ENCODE peak calls at places on chromosomes 4 and X, in five cellular contexts. One of them, this sample, is unnamed.

GRCh38 chr4:2768921-2769336 is 12.8 kb upstream of the TNIP2 start:
- DNase-seq in H9: no peak
- DNase-seq in trophoblast cell: no peak
- DNase-seq in mesenchymal stem cell: peak
- DNase-seq in H1: no peak
- DNase-seq in this sample: no peak

GRCh38 chr4:36251983-36252382 is 7.7 kb upstream of the ARAP2 start:
- DNase-seq in H9: no peak
- DNase-seq in trophoblast cell: no peak
- DNase-seq in mesenchymal stem cell: no peak
- DNase-seq in H1: no peak
- DNase-seq in this sample: no peak

GRCh38 chr4:127134490-127134889 is 498.3 kb upstream of the INTU start:
- DNase-seq in H9: no peak
- DNase-seq in trophoblast cell: no peak
- DNase-seq in mesenchymal stem cell: no peak
- DNase-seq in H1: no peak
- DNase-seq in this sample: no peak

GRCh38 chr4:1494416-1495315 is 88.4 kb upstream of the NKX1-1 start:
- DNase-seq in H9: no peak
- DNase-seq in trophoblast cell: no peak
- DNase-seq in mesenchymal stem cell: no peak
- DNase-seq in H1: no peak
- DNase-seq in this sample: no peak

GRCh38 chr4:35493977-35494376 is 750.3 kb downstream of the ARAP2 start:
- DNase-seq in H9: no peak
- DNase-seq in trophoblast cell: no peak
- DNase-seq in mesenchymal stem cell: no peak
- DNase-seq in H1: no peak
- DNase-seq in this sample: no peak

GRCh38 chr4:16120720-16121119 is 36.9 kb upstream of the PROM1 start:
- DNase-seq in H9: peak
- DNase-seq in trophoblast cell: no peak
- DNase-seq in mesenchymal stem cell: no peak
- DNase-seq in H1: no peak
- DNase-seq in this sample: no peak

GRCh38 chr4:40530961-40531635 is 98.6 kb downstream of the RBM47 start:
- DNase-seq in H9: no peak
- DNase-seq in trophoblast cell: no peak
- DNase-seq in mesenchymal stem cell: no peak
- DNase-seq in H1: no peak
- DNase-seq in this sample: no peak

GRCh38 chrX:88416002-88416401 is 331.0 kb upstream of the CPXCR1 start:
- DNase-seq in H9: no peak
- DNase-seq in trophoblast cell: peak
- DNase-seq in mesenchymal stem cell: no peak
- DNase-seq in H1: no peak
- DNase-seq in this sample: no peak

GRCh38 chr4:38131371-38132139 is 171.4 kb downstream of the PTTG2 start:
- DNase-seq in H9: peak
- DNase-seq in trophoblast cell: peak
- DNase-seq in mesenchymal stem cell: peak
- DNase-seq in H1: peak
- DNase-seq in this sample: peak

GRCh38 chrX:21659320-21659719 is 1.2 kb upstream of the KLHL34 start:
- DNase-seq in H9: no peak
- DNase-seq in trophoblast cell: no peak
- DNase-seq in mesenchymal stem cell: no peak
- DNase-seq in H1: no peak
- DNase-seq in this sample: no peak

GRCh38 chr4:152385551-152385950 is 150.3 kb downstream of the FBXW7 start:
- DNase-seq in H9: no peak
- DNase-seq in trophoblast cell: peak
- DNase-seq in mesenchymal stem cell: peak
- DNase-seq in H1: no peak
- DNase-seq in this sample: no peak

GRCh38 chrX:152987801-152988200 is 6.1 kb downstream of the PNMA5 start:
- DNase-seq in H9: no peak
- DNase-seq in trophoblast cell: no peak
- DNase-seq in mesenchymal stem cell: no peak
- DNase-seq in H1: no peak
- DNase-seq in this sample: no peak

GRCh38 chrX:109818921-109819320 is 85.9 kb upstream of the ACSL4 start:
- DNase-seq in H9: no peak
- DNase-seq in trophoblast cell: no peak
- DNase-seq in mesenchymal stem cell: no peak
- DNase-seq in H1: no peak
- DNase-seq in this sample: no peak
- H2BK12ac ChIP-seq in H9: no peak
- H2BK12ac ChIP-seq in trophoblast cell: no peak
- H2BK12ac ChIP-seq in mesenchymal stem cell: no peak
- H2BK12ac ChIP-seq in H1: no peak
- H2BK12ac ChIP-seq in this sample: no peak

GRCh38 chr4:25031077-25031606 is 396 bp upstream of the LGI2 start:
- DNase-seq in H9: peak
- DNase-seq in trophoblast cell: peak
- DNase-seq in mesenchymal stem cell: peak
- DNase-seq in H1: no peak
- DNase-seq in this sample: peak
- H2BK12ac ChIP-seq in H9: no peak
- H2BK12ac ChIP-seq in trophoblast cell: no peak
- H2BK12ac ChIP-seq in mesenchymal stem cell: no peak
- H2BK12ac ChIP-seq in H1: no peak
- H2BK12ac ChIP-seq in this sample: no peak

GRCh38 chr4:64158648-64159326 is 250.5 kb downstream of the TECRL start:
- DNase-seq in H9: peak
- DNase-seq in trophoblast cell: peak
- DNase-seq in mesenchymal stem cell: peak
- DNase-seq in H1: no peak
- DNase-seq in this sample: peak

GRCh38 chr4:64156253-64156652 is 253.0 kb downstream of the TECRL start:
- DNase-seq in H9: no peak
- DNase-seq in trophoblast cell: no peak
- DNase-seq in mesenchymal stem cell: no peak
- DNase-seq in H1: no peak
- DNase-seq in this sample: no peak

GRCh38 chr4:64157397-64157796 is 251.9 kb downstream of the TECRL start:
- DNase-seq in H9: no peak
- DNase-seq in trophoblast cell: no peak
- DNase-seq in mesenchymal stem cell: no peak
- DNase-seq in H1: no peak
- DNase-seq in this sample: no peak
- H2BK12ac ChIP-seq in H9: no peak
- H2BK12ac ChIP-seq in trophoblast cell: no peak
- H2BK12ac ChIP-seq in mesenchymal stem cell: no peak
- H2BK12ac ChIP-seq in H1: no peak
- H2BK12ac ChIP-seq in this sample: no peak

GRCh38 chr4:112982677-112983076 is 66.8 kb upstream of the ANK2 start:
- DNase-seq in H9: no peak
- DNase-seq in trophoblast cell: peak
- DNase-seq in mesenchymal stem cell: peak
- DNase-seq in H1: no peak
- DNase-seq in this sample: no peak
- H2BK12ac ChIP-seq in H9: no peak
- H2BK12ac ChIP-seq in trophoblast cell: no peak
- H2BK12ac ChIP-seq in mesenchymal stem cell: no peak
- H2BK12ac ChIP-seq in H1: no peak
- H2BK12ac ChIP-seq in this sample: no peak

GRCh38 chr4:149164282-149164681 is 651.4 kb downstream of the IQCM start:
- DNase-seq in H9: peak
- DNase-seq in trophoblast cell: no peak
- DNase-seq in mesenchymal stem cell: peak
- DNase-seq in H1: peak
- DNase-seq in this sample: peak

GRCh38 chr4:149166886-149167285 is 648.8 kb downstream of the IQCM start:
- DNase-seq in H9: no peak
- DNase-seq in trophoblast cell: peak
- DNase-seq in mesenchymal stem cell: no peak
- DNase-seq in H1: no peak
- DNase-seq in this sample: no peak

GRCh38 chr4:149161247-149161646 is 654.4 kb downstream of the IQCM start:
- DNase-seq in H9: no peak
- DNase-seq in trophoblast cell: no peak
- DNase-seq in mesenchymal stem cell: no peak
- DNase-seq in H1: no peak
- DNase-seq in this sample: no peak

GRCh38 chr4:149168645-149169044 is 647.0 kb downstream of the IQCM start:
- DNase-seq in H9: no peak
- DNase-seq in trophoblast cell: no peak
- DNase-seq in mesenchymal stem cell: no peak
- DNase-seq in H1: no peak
- DNase-seq in this sample: no peak

GRCh38 chr4:149166365-149166764 is 649.3 kb downstream of the IQCM start:
- DNase-seq in H9: no peak
- DNase-seq in trophoblast cell: peak
- DNase-seq in mesenchymal stem cell: no peak
- DNase-seq in H1: no peak
- DNase-seq in this sample: no peak
- H2BK12ac ChIP-seq in H9: no peak
- H2BK12ac ChIP-seq in trophoblast cell: no peak
- H2BK12ac ChIP-seq in mesenchymal stem cell: no peak
- H2BK12ac ChIP-seq in H1: no peak
- H2BK12ac ChIP-seq in this sample: no peak

GRCh38 chrX:44020693-44021092 is 47.5 kb upstream of the NDP start:
- DNase-seq in H9: no peak
- DNase-seq in trophoblast cell: no peak
- DNase-seq in mesenchymal stem cell: peak
- DNase-seq in H1: no peak
- DNase-seq in this sample: no peak

GRCh38 chrX:44019911-44020310 is 46.7 kb upstream of the NDP start:
- DNase-seq in H9: no peak
- DNase-seq in trophoblast cell: no peak
- DNase-seq in mesenchymal stem cell: no peak
- DNase-seq in H1: no peak
- DNase-seq in this sample: no peak

GRCh38 chrX:44012484-44013096 is 39.4 kb upstream of the NDP start:
- DNase-seq in H9: no peak
- DNase-seq in trophoblast cell: peak
- DNase-seq in mesenchymal stem cell: peak
- DNase-seq in H1: no peak
- DNase-seq in this sample: no peak

GRCh38 chrX:44016906-44017305 is 43.7 kb upstream of the NDP start:
- DNase-seq in H9: no peak
- DNase-seq in trophoblast cell: no peak
- DNase-seq in mesenchymal stem cell: no peak
- DNase-seq in H1: no peak
- DNase-seq in this sample: no peak

DNA sequence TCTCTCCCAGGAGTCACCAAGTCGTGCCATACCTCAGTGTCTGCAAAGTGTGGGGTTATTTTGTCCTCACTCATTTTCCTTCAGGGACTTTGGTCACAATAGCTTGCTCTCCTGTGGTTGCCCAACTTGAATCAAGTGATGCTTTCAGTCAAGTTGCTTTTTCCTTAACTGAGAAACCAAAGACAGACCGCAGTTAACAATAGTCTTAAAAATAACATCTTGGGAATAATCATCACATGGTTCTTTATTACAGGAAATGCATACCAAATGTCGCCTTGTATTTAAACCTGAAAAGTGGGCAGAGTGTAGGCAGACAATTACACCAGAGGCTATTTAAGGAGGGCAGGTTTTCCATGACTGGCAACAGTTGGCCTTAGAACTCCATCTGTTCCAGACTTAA is 44.5 kb upstream of the NDP start:
- DNase-seq in H9: no peak
- DNase-seq in trophoblast cell: no peak
- DNase-seq in mesenchymal stem cell: no peak
- DNase-seq in H1: no peak
- DNase-seq in this sample: no peak
- H2BK12ac ChIP-seq in H9: no peak
- H2BK12ac ChIP-seq in trophoblast cell: no peak
- H2BK12ac ChIP-seq in mesenchymal stem cell: no peak
- H2BK12ac ChIP-seq in H1: no peak
- H2BK12ac ChIP-seq in this sample: no peak

GRCh38 chrX:97311066-97311778 is 427.5 kb downstream of the RPA4 start:
- DNase-seq in H9: peak
- DNase-seq in trophoblast cell: peak
- DNase-seq in mesenchymal stem cell: no peak
- DNase-seq in H1: no peak
- DNase-seq in this sample: no peak

GRCh38 chrX:97308161-97308560 is 424.5 kb downstream of the RPA4 start:
- DNase-seq in H9: no peak
- DNase-seq in trophoblast cell: peak
- DNase-seq in mesenchymal stem cell: no peak
- DNase-seq in H1: no peak
- DNase-seq in this sample: no peak

GRCh38 chrX:97310373-97310772 is 426.7 kb downstream of the RPA4 start:
- DNase-seq in H9: peak
- DNase-seq in trophoblast cell: peak
- DNase-seq in mesenchymal stem cell: no peak
- DNase-seq in H1: peak
- DNase-seq in this sample: peak

GRCh38 chrX:97309717-97310116 is 426.0 kb downstream of the RPA4 start:
- DNase-seq in H9: no peak
- DNase-seq in trophoblast cell: peak
- DNase-seq in mesenchymal stem cell: no peak
- DNase-seq in H1: no peak
- DNase-seq in this sample: no peak

DNA sequence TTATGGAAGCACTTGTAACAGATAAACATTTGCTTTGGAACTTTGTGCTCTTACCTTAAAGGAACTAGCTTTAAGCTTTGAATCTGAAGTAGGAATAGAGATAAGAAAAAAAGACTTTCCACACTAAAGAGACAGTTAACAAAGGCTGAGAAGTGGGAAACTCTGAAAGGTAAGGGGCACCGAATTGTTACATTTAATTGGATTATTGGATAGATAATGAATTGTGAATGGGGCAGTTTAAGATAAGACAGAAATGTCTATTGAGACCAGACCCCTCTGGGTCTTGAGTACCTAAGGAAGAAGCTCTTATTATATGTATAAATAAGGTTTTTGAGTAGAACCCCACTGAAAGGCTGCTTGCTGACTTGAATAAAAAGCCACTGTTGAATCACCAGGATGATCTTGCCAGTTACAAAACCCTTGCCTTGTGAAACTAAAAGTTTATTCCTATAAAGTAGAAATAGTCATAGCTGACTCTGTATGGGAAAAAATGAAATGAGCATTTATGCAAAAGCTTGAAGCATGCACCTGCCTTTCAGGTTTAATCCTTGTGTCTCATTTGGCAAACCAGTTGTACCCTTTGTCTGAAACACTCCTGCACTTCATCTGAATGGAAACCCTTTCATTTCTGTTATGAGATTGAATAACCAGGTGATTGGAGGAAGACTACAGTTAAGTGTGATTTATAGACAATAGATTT is 423.2 kb downstream of the RPA4 start:
- DNase-seq in H9: no peak
- DNase-seq in trophoblast cell: no peak
- DNase-seq in mesenchymal stem cell: no peak
- DNase-seq in H1: no peak
- DNase-seq in this sample: no peak
- H2BK12ac ChIP-seq in H9: no peak
- H2BK12ac ChIP-seq in trophoblast cell: no peak
- H2BK12ac ChIP-seq in mesenchymal stem cell: no peak
- H2BK12ac ChIP-seq in H1: no peak
- H2BK12ac ChIP-seq in this sample: no peak

DNA sequence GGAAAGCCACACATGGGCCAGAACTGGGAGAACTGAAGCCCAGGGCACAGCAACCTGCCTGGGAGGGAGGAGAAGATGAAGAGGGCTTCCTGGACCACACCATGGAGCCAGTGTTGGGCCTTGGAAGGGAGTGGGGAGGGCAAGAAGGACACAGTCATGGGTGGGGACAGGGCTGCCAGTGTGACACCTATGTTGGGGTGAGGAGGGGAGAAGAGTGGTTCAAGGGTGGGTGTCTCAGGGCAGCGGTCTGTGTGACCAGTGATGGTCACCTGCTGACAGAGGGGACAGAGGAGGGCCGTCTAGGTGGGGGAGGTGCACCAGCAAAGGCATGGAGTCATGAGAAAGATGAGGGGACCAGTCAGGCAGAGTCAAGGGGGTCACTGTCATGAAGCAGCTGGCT is 13.8 kb downstream of the MAGED2 start:
- DNase-seq in H9: no peak
- DNase-seq in trophoblast cell: no peak
- DNase-seq in mesenchymal stem cell: no peak
- DNase-seq in H1: no peak
- DNase-seq in this sample: no peak
- H2BK12ac ChIP-seq in H9: no peak
- H2BK12ac ChIP-seq in trophoblast cell: no peak
- H2BK12ac ChIP-seq in mesenchymal stem cell: no peak
- H2BK12ac ChIP-seq in H1: no peak
- H2BK12ac ChIP-seq in this sample: no peak